ENCODE peak calls at places on chromosomes 1 and 21, in four cellular contexts. R is putamen; T is activated effector memory CD4-positive, alpha-beta T cell treated with Interleukin-2 at 50 U/mL for 16 hours; L is activated CD4-positive, alpha-beta T cell treated with anti-CD3 and anti-CD28 coated beads, Interleukin-2, amount 10 ng/mL, durations not matched to agents 7 days and 5 days. W is an unnamed sample.

GRCh38 chr1:87902830-87903614 is 574.3 kb downstream of the LMO4 start:
- DNase-seq in R (no peak), T (no peak), L (no peak), W (no peak)

GRCh38 chr1:53366901-53367502 is 39.1 kb upstream of the LRP8 start:
- DNase-seq in R (no peak), T (no peak), L (no peak), W (no peak)

GRCh38 chr1:96703186-96703585 is 18.4 kb upstream of the PTBP2 start:
- DNase-seq in R (no peak), T (no peak), L (no peak), W (no peak)

GRCh38 chr21:35559128-35559831 is 501.0 kb downstream of the SETD4 start:
- DNase-seq in R (no peak), T (no peak), L (no peak), W (no peak)

GRCh38 chr21:41407541-41408460 is 18.2 kb upstream of the MX1 start:
- DNase-seq in R (no peak), T (no peak), L (no peak), W (no peak)

GRCh38 chr1:21956720-21957552 is 19.8 kb upstream of the HSPG2 start:
- DNase-seq in R (no peak), T (peak; percentile 54), L (peak; percentile 58), W (no peak)

GRCh38 chr1:9852410-9853301 is 28.9 kb upstream of the CLSTN1 start:
- DNase-seq in R (peak; percentile 81), T (no peak), L (no peak), W (peak; percentile 36)

GRCh38 chr1:220511183-220511582 is 16.8 kb upstream of the MARK1 start:
- DNase-seq in R (no peak), T (no peak), L (no peak), W (no peak)

GRCh38 chr1:67019600-67020136 is 34.3 kb downstream of the SLC35D1 start:
- DNase-seq in R (peak; percentile 39), T (no peak), L (no peak), W (no peak)

GRCh38 chr21:41280115-41280919 is 36.3 kb upstream of the FAM3B start:
- DNase-seq in R (no peak), T (no peak), L (no peak), W (no peak)

GRCh38 chr1:111723091-111723806 is 15.9 kb downstream of the INKA2 start:
- DNase-seq in R (no peak), T (no peak), L (no peak), W (no peak)

GRCh38 chr1:19869929-19870328 is 12.3 kb upstream of the OTUD3 start:
- DNase-seq in R (no peak), T (no peak), L (no peak), W (no peak)

GRCh38 chr1:245978915-245979314 is 528.2 kb downstream of the SMYD3 start:
- DNase-seq in R (peak; percentile 15), T (no peak), L (no peak), W (no peak)

GRCh38 chr1:180507826-180508724 is 5.7 kb upstream of the ACBD6 start:
- DNase-seq in R (no peak), T (no peak), L (peak; percentile 23), W (no peak)

GRCh38 chr1:155673003-155673402 is 15.6 kb downstream of the YY1AP1 start:
- DNase-seq in R (no peak), T (no peak), L (no peak), W (no peak)

GRCh38 chr1:94773931-94774422 is 46.2 kb upstream of the SLC44A3 start:
- DNase-seq in R (no peak), T (no peak), L (no peak), W (no peak)